ENCODE peak calls at places on chromosomes 4 and X, in five cellular contexts. H, Y, V, P and J are unnamed samples.

GRCh38 chr4:121728798-121729226 is 32.0 kb upstream of the ANXA5 start:
- DNase-seq in P (peak; percentile 86), H (peak; percentile 86), V (peak; percentile 89), Y (no peak), J (peak; percentile 68)

GRCh38 chr4:153507679-153508073 is 41.5 kb downstream of the TMEM131L start:
- DNase-seq in H (no peak), P (peak; percentile 42), V (no peak), Y (no peak), J (no peak)

GRCh38 chr4:120299631-120300030 is 233.0 kb upstream of the MAD2L1 start:
- DNase-seq in H (no peak), Y (no peak), V (no peak), P (no peak), J (no peak)

GRCh38 chr4:180953572-180953971 is 1289.6 kb upstream of the TENM3 start:
- DNase-seq in Y (no peak), H (peak; percentile 11), P (peak; percentile 31), V (peak; percentile 4), J (no peak)

GRCh38 chr4:56261027-56261426 is 126.3 kb downstream of the AASDH start:
- DNase-seq in Y (no peak), V (no peak), P (no peak), H (no peak), J (no peak)

GRCh38 chrX:13756381-13756780 is 21.8 kb downstream of the OFD1 start:
- DNase-seq in V (no peak), P (no peak), H (no peak), Y (no peak), J (no peak)

GRCh38 chrX:43703211-43703791 is 47.2 kb downstream of the MAOA start:
- DNase-seq in Y (no peak), P (peak; percentile 81), V (peak; percentile 16), H (peak; percentile 27), J (peak; percentile 65)

GRCh38 chrX:2548731-2549423 is 48.1 kb upstream of the DHRSX start:
- DNase-seq in Y (no peak), P (no peak), V (no peak), H (no peak), J (no peak)

GRCh38 chr4:39614487-39615162 is 24.0 kb downstream of the SMIM14 start:
- DNase-seq in P (peak; percentile 69), V (peak; percentile 87), H (peak; percentile 84), Y (no peak), J (peak; percentile 58)

GRCh38 chrX:10821293-10821692 is 200.9 kb upstream of the MID1 start:
- DNase-seq in Y (no peak), P (no peak), V (no peak), H (no peak), J (no peak)

GRCh38 chrX:39519213-39519544 is 578.6 kb downstream of the BCOR start:
- DNase-seq in Y (no peak), H (peak; percentile 30), P (peak; percentile 2), V (no peak), J (peak; percentile 13)

GRCh38 chr4:185998791-185999190 is 70.2 kb upstream of the TLR3 start:
- DNase-seq in Y (no peak), H (no peak), V (no peak), P (no peak), J (no peak)

GRCh38 chr4:61011051-61011450 is 189.1 kb upstream of the ADGRL3 start:
- DNase-seq in P (peak; percentile 61), H (no peak), Y (no peak), V (peak; percentile 1), J (peak; percentile 55)

GRCh38 chr4:85498068-85498733 is 23.3 kb downstream of the ARHGAP24 start:
- DNase-seq in P (peak; percentile 73), H (peak; percentile 86), Y (peak; percentile 77), V (peak; percentile 28), J (peak; percentile 44)

GRCh38 chr4:2252530-2252924 is 9.4 kb downstream of the MXD4 start:
- DNase-seq in H (no peak), Y (no peak), P (no peak), V (no peak), J (no peak)

GRCh38 chrX:96407043-96407442 is 277.6 kb upstream of the DIAPH2 start:
- DNase-seq in Y (no peak), V (peak; percentile 59), H (peak; percentile 55), P (peak; percentile 86), J (peak; percentile 50)

GRCh38 chrX:150234126-150234525 is 129.0 kb upstream of the MAMLD1 start:
- DNase-seq in P (no peak), Y (no peak), V (peak; percentile 23), H (no peak), J (no peak)

GRCh38 chr4:53782468-53782865 is 191.2 kb upstream of the LNX1 start:
- DNase-seq in H (no peak), P (peak; percentile 40), Y (no peak), V (peak; percentile 48), J (no peak)

GRCh38 chrX:77431227-77431626 is 16.0 kb upstream of the FGF16 start:
- DNase-seq in Y (peak; percentile 51), H (peak; percentile 72), P (no peak), V (peak; percentile 12), J (peak; percentile 46)

GRCh38 chrX:129980540-129981206 is 1.8 kb upstream of the BCORL1 start:
- DNase-seq in V (no peak), P (peak; percentile 15), H (peak; percentile 35), Y (no peak), J (peak; percentile 54)

GRCh38 chrX:129982300-129983246 is at the start of gene BCORL1:
- DNase-seq in Y (peak; percentile 94), P (peak; percentile 88), V (peak; percentile 89), H (peak; percentile 91), J (peak; percentile 93)

GRCh38 chrX:129980043-129980442 is 2.4 kb upstream of the BCORL1 start:
- DNase-seq in Y (no peak), H (peak; percentile 29), V (no peak), P (no peak), J (no peak)

GRCh38 chrX:129981207-129981553 is 1.3 kb upstream of the BCORL1 start:
- DNase-seq in V (no peak), P (no peak), Y (no peak), H (no peak), J (no peak)

DNA sequence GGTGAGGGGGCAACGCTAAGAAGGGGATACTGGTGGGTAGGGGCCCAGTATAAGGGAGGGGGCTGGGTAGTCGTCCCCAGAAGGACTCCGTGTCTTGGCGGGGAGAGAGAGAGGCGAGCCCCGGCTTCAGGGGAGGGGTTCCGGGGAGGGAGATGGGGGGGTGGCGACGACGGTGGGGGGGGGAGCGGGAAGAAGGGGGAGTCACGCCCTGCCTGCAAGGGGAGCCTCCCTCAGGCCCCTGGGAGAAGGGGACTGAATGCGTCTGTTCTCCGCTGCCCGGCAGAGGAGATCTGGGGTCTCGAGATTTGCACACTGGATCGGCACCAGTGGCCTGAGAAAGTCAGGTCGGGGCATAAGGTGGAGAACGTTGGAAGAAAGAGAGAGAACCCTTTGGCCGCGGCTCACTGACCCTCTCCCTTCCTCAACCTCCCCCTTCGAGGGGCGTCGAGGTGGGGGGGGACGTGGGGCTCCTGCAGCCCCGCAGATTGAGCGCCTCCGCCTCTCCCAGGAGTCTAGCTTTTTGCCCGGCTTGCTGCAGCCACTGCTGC is 609 bp upstream of the BCORL1 start:
- DNase-seq in V (no peak), P (no peak), Y (peak; percentile 47), H (no peak), J (no peak)
- H3K9ac ChIP-seq in V (peak overlapping the region; percentile 13), P (no peak overlapping the region), Y (peak overlapping the region; percentile 75), H (no peak overlapping the region), J (peak overlapping the region; percentile 69)

DNA sequence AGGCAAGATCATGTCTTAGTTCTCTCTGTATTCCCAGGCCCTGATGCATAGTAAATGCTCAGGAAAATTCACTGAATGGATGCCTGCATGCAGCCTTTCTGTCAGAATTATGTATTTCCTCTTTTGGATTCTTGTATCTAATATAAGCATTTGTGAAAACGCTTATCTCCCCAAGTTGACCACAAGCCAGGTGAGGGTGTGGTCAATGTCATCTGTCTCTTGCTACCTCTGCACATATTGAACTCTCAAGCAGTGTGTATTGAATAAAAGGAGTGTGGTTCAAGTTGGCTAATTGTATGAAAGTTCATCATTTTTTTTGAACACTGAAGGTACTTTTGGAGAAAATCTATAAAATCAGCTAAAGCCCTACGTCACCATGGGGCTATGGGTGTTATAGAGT is 84.3 kb downstream of the CNGA2 start:
- DNase-seq in P (no peak), H (no peak), Y (no peak), V (no peak), J (no peak)
- H3K27me3 ChIP-seq in P (no peaks in the 10 kb centered on the region), H (no peaks in the 10 kb centered on the region), Y (no peaks in the 10 kb centered on the region), V (no peaks in the 10 kb centered on the region), J (peaks cover 29% of the 10 kb centered on the region)

DNA sequence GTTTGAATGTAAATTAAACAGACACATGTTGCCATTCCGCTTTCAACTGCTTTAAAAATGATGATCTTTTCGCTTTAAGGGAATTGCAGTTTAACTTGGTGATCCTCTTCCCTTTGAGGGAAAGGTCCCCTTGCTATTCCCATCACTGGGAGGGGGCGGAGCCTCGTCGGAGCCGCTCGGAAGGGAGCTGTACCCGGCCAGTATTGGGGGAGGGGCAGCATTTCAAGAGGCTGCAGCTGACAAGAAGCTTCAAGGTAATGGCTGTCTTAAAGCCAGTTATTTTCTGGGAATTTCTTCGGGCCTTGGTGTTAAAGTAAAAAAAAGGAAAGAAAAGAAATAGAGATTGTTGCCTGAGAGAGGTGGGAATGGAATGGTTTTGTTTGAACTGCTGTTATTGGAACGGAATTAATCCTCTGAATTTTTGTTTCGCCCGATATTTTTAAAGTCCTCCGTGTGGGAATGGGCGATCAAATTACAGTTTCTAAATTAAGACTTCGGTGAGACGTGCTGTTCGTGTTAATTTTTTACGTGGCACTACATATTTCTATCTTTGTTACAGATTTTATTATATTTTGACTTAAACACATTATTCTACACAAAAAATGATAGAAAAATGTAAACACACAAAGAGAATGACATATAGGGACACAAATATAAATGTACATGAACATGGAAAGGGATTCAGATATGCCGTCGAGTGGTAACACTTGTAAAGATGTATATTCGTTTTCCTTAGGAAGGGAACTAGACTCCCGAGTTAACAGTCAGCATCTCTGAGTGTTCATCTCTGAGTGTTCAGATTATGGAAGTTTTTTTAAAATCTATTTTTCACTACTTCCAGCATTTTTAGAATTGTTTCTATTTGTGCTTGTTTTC is 9.2 kb downstream of the PWWP3B start:
- DNase-seq in V (no peak), Y (no peak), P (no peak), H (no peak), J (no peak)
- H3K4me3 ChIP-seq in V (no peak overlapping the region), Y (no peak overlapping the region), P (no peak overlapping the region), H (no peak overlapping the region), J (peak overlapping the region; percentile 59)

GRCh38 chr4:70688795-70689231 is 481 bp downstream of the UTP3 start:
- DNase-seq in H (peak; percentile 54), V (no peak), Y (no peak), P (no peak), J (peak; percentile 54)

DNA sequence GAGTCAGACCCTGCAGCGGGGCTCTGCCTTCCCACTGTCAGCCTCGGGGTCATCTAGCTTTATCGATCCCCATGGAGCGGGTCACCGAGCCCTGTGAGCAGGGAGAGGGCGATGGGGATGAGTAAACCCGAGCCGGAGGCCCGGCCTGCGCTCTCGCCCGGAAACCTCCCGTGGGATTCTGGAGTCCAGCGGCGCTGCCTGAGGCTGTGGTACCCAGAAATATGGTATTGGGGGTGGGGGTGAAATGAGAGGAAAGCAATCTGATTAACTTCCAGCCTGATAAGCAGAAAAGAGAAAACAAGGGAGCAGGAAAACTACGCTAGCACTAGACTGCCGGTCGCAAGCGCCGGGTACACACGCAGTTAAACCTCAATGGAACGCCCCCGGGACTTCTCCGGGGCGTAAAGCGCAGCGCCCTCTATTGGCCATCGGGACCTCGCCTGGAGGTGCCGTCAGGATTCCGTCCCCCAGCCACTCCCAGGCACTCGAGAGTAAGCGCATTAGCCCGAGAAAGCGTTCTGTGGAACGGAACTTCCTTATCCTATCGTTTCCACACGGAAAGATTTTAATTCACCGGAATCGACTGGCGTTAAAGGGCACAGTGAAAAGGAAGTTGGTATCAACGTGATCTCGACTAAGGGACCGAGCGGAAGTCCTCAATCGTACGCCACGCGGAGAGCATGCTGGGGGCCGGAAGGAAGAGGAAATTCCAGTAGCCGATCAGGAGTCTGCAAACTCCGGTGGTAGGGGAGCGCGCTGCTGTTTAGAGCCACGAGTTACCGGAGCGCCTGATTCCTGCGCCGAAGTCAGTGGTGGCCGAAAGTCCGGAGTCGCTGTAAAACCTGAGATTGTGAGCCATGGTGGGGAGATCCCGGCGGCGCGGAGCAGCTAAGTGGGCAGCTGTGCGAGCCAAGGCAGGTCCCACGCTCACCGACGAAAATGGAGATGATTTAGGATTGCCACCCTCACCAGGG is at the start of gene UTP3:
- DNase-seq in V (peak; percentile 99), P (peak; percentile 100), H (peak; percentile 99), Y (peak; percentile 98), J (peak; percentile 99)
- H3K9ac ChIP-seq in V (peak within 1 kb of the TSS; percentile 83), P (peak within 1 kb of the TSS; percentile 94), H (peak within 1 kb of the TSS; percentile 96), Y (peak within 1 kb of the TSS; percentile 95), J (peak within 1 kb of the TSS; percentile 93)